ENCODE peak calls at places on chromosome 14, in five cellular contexts. S is EL, M is caudate nucleus, N is esophagus muscularis mucosa, D is endothelial cell. Q is an unnamed sample.

GRCh38 chr14:61344437-61345143 is 23.2 kb downstream of the PRKCH start:
- DNase-seq in S (no peak), M (no peak), D (no peak), N (no peak), Q (no peak)

GRCh38 chr14:91331761-91332447 is 85.7 kb downstream of the CCDC88C start:
- DNase-seq in S (no peak), M (no peak), N (no peak), D (no peak), Q (no peak)

GRCh38 chr14:72104011-72104613 is 171.9 kb downstream of the RGS6 start:
- DNase-seq in M (no peak), S (peak), D (peak), N (no peak), Q (no peak)

GRCh38 chr14:102042699-102043098 is 44.1 kb downstream of the HSP90AA1 start:
- DNase-seq in N (no peak), S (no peak), M (no peak), D (no peak), Q (no peak)

GRCh38 chr14:104245075-104245474 is 106.7 kb downstream of the KIF26A start:
- DNase-seq in S (no peak), M (no peak), D (no peak), N (no peak), Q (no peak)

GRCh38 chr14:71142375-71143038 is 235.2 kb downstream of the PCNX1 start:
- DNase-seq in M (no peak), N (no peak), D (no peak), S (peak), Q (no peak)

GRCh38 chr14:26255213-26255612 is 342.6 kb downstream of the NOVA1 start:
- DNase-seq in D (no peak), M (no peak), N (no peak), S (no peak), Q (no peak)

GRCh38 chr14:73272393-73272792 is 35.1 kb downstream of the PAPLN start:
- DNase-seq in D (no peak), M (no peak), N (no peak), S (no peak), Q (no peak)

GRCh38 chr14:94144765-94145164 is 15.4 kb upstream of the IFI27L2 start:
- DNase-seq in N (peak), D (no peak), M (no peak), S (peak), Q (no peak)

GRCh38 chr14:71591929-71592328 is 340.3 kb upstream of the RGS6 start:
- DNase-seq in D (no peak), N (no peak), M (no peak), S (peak), Q (no peak)

GRCh38 chr14:87199371-87199770 is 793.6 kb downstream of the GALC start:
- DNase-seq in D (no peak), S (no peak), N (no peak), M (no peak), Q (no peak)

GRCh38 chr14:94945615-94946014 is 175.7 kb upstream of the GSC start:
- DNase-seq in M (no peak), D (no peak), N (no peak), S (no peak), Q (no peak)

GRCh38 chr14:35051796-35052195 is 5.7 kb downstream of the FAM177A1 start:
- DNase-seq in S (no peak), M (no peak), N (no peak), D (no peak), Q (no peak)

GRCh38 chr14:68375371-68375770 is 417.5 kb downstream of the ZFP36L1 start:
- DNase-seq in S (no peak), D (no peak), M (no peak), N (no peak), Q (no peak)

GRCh38 chr14:67987596-67987995 is 168.0 kb downstream of the RAD51B start:
- DNase-seq in M (no peak), N (no peak), D (no peak), S (peak), Q (no peak)

GRCh38 chr14:22689186-22689585 is 45.0 kb upstream of the OR6J1 start:
- DNase-seq in S (peak), M (no peak), N (no peak), D (no peak), Q (peak)

GRCh38 chr14:20789230-20789813 is 8.3 kb downstream of the RNASE6 start:
- DNase-seq in D (no peak), M (no peak), N (no peak), S (no peak), Q (no peak)

GRCh38 chr14:90805662-90806548 is 10.3 kb downstream of the TTC7B start:
- DNase-seq in D (no peak), N (no peak), M (peak), S (no peak), Q (no peak)

Q was measured in colonic mucosa.